ENCODE peak calls at places on chromosomes 1 and 21, in four cellular contexts. Z is HCT116, R is RWPE2, B is IMR-90. N is an unnamed sample.

GRCh38 chr1:7384679-7385078 is 386.4 kb upstream of the VAMP3 start:
- DNase-seq in Z (no peak), R (no peak), B (no peak), N (no peak)

GRCh38 chr1:33466159-33466558 is 6.3 kb upstream of the ZSCAN20 start:
- DNase-seq in Z (no peak), R (no peak), B (no peak), N (no peak)

GRCh38 chr1:231971397-231972233 is 345.0 kb downstream of the DISC1 start:
- DNase-seq in Z (no peak), R (no peak), B (peak), N (peak)

GRCh38 chr1:88276158-88276557 is 407.9 kb upstream of the PKN2 start:
- DNase-seq in Z (no peak), B (peak), R (no peak), N (no peak)

GRCh38 chr1:25568834-25569598 is 25.6 kb downstream of the LDLRAP1 start:
- DNase-seq in Z (peak), R (peak), B (peak), N (peak)

GRCh38 chr1:117301906-117302305 is 65.3 kb upstream of the MAN1A2 start:
- DNase-seq in Z (no peak), R (no peak), B (no peak), N (no peak)

GRCh38 chr1:31422505-31423319 is 9.7 kb downstream of the SERINC2 start:
- DNase-seq in B (peak), R (peak), Z (peak), N (peak)

GRCh38 chr1:232950919-232951579 is 638 bp downstream of the NTPCR start:
- DNase-seq in B (peak), Z (no peak), R (no peak), N (peak)

GRCh38 chr1:41003640-41004220 is 17.8 kb downstream of the SLFNL1 start:
- DNase-seq in R (peak), Z (peak), B (peak), N (peak)

GRCh38 chr1:206635983-206636354 is 633 bp downstream of the DYRK3 start:
- DNase-seq in R (no peak), Z (no peak), B (no peak), N (no peak)

GRCh38 chr1:87927391-87928073 is 598.9 kb downstream of the LMO4 start:
- DNase-seq in R (no peak), B (no peak), Z (no peak), N (no peak)

GRCh38 chr1:57623791-57624538 is 200.1 kb upstream of the DAB1 start:
- DNase-seq in R (no peak), B (no peak), Z (no peak), N (peak)

GRCh38 chr21:36587388-36587787 is 107.5 kb upstream of the CLDN14 start:
- DNase-seq in Z (peak), B (peak), R (no peak), N (peak)

GRCh38 chr1:10791117-10791951 is 5.1 kb downstream of the CASZ1 start:
- DNase-seq in R (no peak), Z (no peak), B (no peak), N (no peak)

GRCh38 chr1:61393575-61393974 is 311.2 kb downstream of the NFIA start:
- DNase-seq in B (no peak), Z (no peak), R (no peak), N (no peak)

GRCh38 chr1:109928591-109929111 is 18.0 kb downstream of the CSF1 start:
- DNase-seq in R (no peak), B (peak), Z (no peak), N (peak)

GRCh38 chr1:9881838-9882249 is 28.2 kb downstream of the CTNNBIP1 start:
- DNase-seq in B (peak), R (no peak), Z (no peak), N (peak)

GRCh38 chr1:152110365-152110859 is 4.8 kb downstream of the TCHH start:
- DNase-seq in Z (no peak), R (peak), B (peak), N (peak)

GRCh38 chr1:172588296-172589291 is 55.6 kb downstream of the SUCO start:
- DNase-seq in B (peak), Z (peak), R (peak), N (peak)

GRCh38 chr1:42750041-42750440 is 10.0 kb upstream of the CLDN19 start:
- DNase-seq in Z (no peak), B (no peak), R (no peak), N (no peak)

GRCh38 chr1:17865912-17866311 is 110.8 kb downstream of the ACTL8 start:
- DNase-seq in B (peak), R (no peak), Z (no peak), N (no peak)

GRCh38 chr1:245690946-245691456 is 536.2 kb downstream of the KIF26B start:
- DNase-seq in Z (no peak), R (no peak), B (no peak), N (no peak)

GRCh38 chr1:25037174-25038074 is 107.3 kb upstream of the RUNX3 start:
- DNase-seq in Z (peak), R (no peak), B (peak), N (peak)

DNA sequence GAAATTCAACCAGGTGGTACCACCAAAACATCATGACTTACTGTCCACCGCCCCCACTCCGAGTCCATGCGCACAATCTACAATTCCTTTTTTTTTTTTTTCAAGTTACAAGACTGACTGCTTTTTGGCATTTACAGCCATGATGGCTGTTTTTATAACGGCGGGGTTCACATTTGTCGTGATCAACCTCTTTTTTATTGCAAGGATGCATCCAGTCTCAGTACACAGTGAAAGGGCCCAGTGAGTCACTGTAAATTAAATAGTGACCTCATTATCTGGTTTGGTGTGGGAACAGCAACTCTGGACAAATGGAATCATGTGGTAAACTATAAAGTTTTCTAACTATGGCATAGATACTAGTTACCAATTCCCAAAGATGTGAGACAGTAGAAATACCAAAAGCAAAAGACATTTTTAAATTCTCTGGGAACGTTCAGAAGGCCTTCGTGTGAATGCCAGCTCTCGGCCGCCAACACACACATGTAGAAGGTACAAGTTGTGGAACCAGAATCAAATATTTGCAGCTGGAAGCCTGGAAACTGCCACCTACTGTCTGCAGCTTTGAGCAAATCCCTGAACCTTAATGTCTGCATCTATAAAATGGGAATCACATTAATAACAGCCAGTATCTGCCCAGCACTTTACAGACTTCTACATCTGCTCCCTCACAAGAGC is 4.9 kb downstream of the GLIS1 start:
- DNase-seq in R (no peak), B (peak), Z (no peak), N (peak)
- TF ChIP-seq CTCF in R (no peak), B (no peak), Z (no peak), N (peak)

GRCh38 chr1:6197746-6198427 is 1.5 kb downstream of the RPL22 start:
- DNase-seq in B (no peak), Z (no peak), R (no peak), N (no peak)
- H3K4me3 ChIP-seq in B (peak), Z (peak), R (peak), N (peak)

DNA sequence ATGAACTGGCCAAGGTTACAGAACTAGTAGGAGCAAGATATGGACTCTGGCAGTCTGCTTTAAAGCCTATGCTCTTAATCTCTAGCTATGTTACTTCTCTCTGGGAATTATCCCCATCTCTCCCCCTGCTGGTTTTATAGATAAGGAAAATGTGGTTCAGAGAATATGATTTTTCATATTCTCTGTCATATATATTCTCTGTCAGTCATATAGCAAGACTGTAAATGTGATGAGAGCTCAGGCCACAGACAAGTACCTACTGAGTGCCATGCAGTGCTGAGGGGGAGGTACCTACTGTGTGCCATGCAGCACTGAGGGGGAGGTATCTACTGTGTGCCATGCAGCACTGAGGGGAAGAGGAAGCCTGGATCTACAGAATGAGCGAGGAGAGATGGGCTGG is 220.3 kb upstream of the FGGY start:
- DNase-seq in R (no peak), Z (no peak), B (peak), N (peak)
- TF ChIP-seq CTCF in R (peak), Z (no peak), B (peak), N (peak)

GRCh38 chr1:165696625-165697100 is 1.7 kb downstream of the ALDH9A1 start:
- DNase-seq in B (peak), Z (no peak), R (no peak), N (peak)
- H3K4me3 ChIP-seq in B (no peak), Z (peak), R (peak), N (peak)

N was measured in choroid plexus epithelial cell.